ENCODE peak calls at places on chromosomes 12 and 14, in ten cellular contexts. A is right lobe of liver, J is thoracic aorta, Y is tibial artery, L is psoas muscle, G is A549, X is OCI-LY7, E is fibroblast of mammary gland, I is mammary epithelial cell, C is AG04449. Z is an unnamed sample.
A peak's percentile ranks its signal among the peaks of the same experiment; 100 is the strongest.

GRCh38 chr14:78327426-78328210 is 157.4 kb downstream of the NRXN3 start:
- DNase-seq in A (no peak), J (no peak), Y (no peak), L (no peak), G (no peak), X (no peak), E (peak; percentile 29), I (no peak), C (no peak), Z (no peak)

GRCh38 chr14:104536942-104537612 is 42.5 kb upstream of the C14orf180 start:
- DNase-seq in A (no peak), J (no peak), Y (peak; percentile 12), L (no peak), G (peak; percentile 58), X (no peak), E (peak; percentile 48), I (peak; percentile 79), C (no peak), Z (no peak)

GRCh38 chr12:5499566-5500325 is 67.8 kb downstream of the NTF3 start:
- DNase-seq in A (no peak), J (no peak), Y (no peak), L (no peak), G (no peak), X (no peak), E (no peak), I (no peak), C (peak; percentile 94), Z (no peak)

GRCh38 chr14:39426605-39427004 is 5.6 kb downstream of the FBXO33 start:
- DNase-seq in A (no peak), J (no peak), Y (no peak), L (no peak), G (peak; percentile 51), X (peak; percentile 43), E (peak; percentile 74), I (peak; percentile 31), C (no peak), Z (peak; percentile 41)

GRCh38 chr12:106074706-106075392 is 63.9 kb downstream of the NUAK1 start:
- DNase-seq in A (no peak), J (no peak), Y (no peak), L (no peak), G (no peak), X (no peak), E (no peak), I (no peak), C (no peak), Z (peak; percentile 57)

GRCh38 chr14:74867673-74868072 is 8.3 kb downstream of the PROX2 start:
- DNase-seq in A (no peak), J (no peak), Y (no peak), L (no peak), G (no peak), X (no peak), E (no peak), I (no peak), C (no peak), Z (no peak)

GRCh38 chr14:54105898-54106297 is 149.3 kb upstream of the BMP4 start:
- DNase-seq in A (no peak), J (no peak), Y (no peak), L (no peak), G (no peak), X (no peak), E (no peak), I (peak; percentile 95), C (no peak), Z (no peak)

GRCh38 chr12:25276199-25276937 is 25.6 kb upstream of the KRAS start:
- DNase-seq in A (no peak), J (no peak), Y (no peak), L (no peak), G (peak; percentile 88), X (no peak), E (peak; percentile 95), I (peak; percentile 93), C (no peak), Z (peak; percentile 77)

GRCh38 chr14:78705989-78706388 is 535.8 kb downstream of the NRXN3 start:
- DNase-seq in A (no peak), J (no peak), Y (no peak), L (no peak), G (no peak), X (no peak), E (no peak), I (no peak), C (no peak), Z (no peak)

GRCh38 chr12:128983371-128983770 is 130.1 kb downstream of the GLT1D1 start:
- DNase-seq in A (no peak), J (no peak), Y (no peak), L (no peak), G (no peak), X (no peak), E (no peak), I (no peak), C (no peak), Z (no peak)

GRCh38 chr14:30621354-30621953 is 665 bp upstream of the SCFD1 start:
- DNase-seq in A (no peak), J (no peak), Y (no peak), L (no peak), G (peak; percentile 48), X (peak; percentile 8), E (peak; percentile 40), I (peak; percentile 22), C (no peak), Z (no peak)

GRCh38 chr12:69935651-69936100 is 110.6 kb downstream of the MYRFL start:
- DNase-seq in A (no peak), J (no peak), Y (no peak), L (no peak), G (no peak), X (no peak), E (no peak), I (no peak), C (no peak), Z (no peak)

GRCh38 chr14:22472466-22472865 is 116.6 kb downstream of the DAD1 start:
- DNase-seq in A (no peak), J (no peak), Y (no peak), L (no peak), G (no peak), X (no peak), E (no peak), I (no peak), C (no peak), Z (no peak)

GRCh38 chr14:22474730-22475351 is 114.2 kb downstream of the DAD1 start:
- DNase-seq in A (no peak), J (no peak), Y (no peak), L (no peak), G (no peak), X (peak; percentile 44), E (peak; percentile 47), I (no peak), C (no peak), Z (no peak)

GRCh38 chr14:22475381-22475780 is 113.6 kb downstream of the DAD1 start:
- DNase-seq in A (no peak), J (no peak), Y (no peak), L (no peak), G (no peak), X (peak; percentile 47), E (peak; percentile 11), I (no peak), C (no peak), Z (no peak)

GRCh38 chr14:22471545-22472121 is 117.4 kb downstream of the DAD1 start:
- DNase-seq in A (peak; percentile 57), J (no peak), Y (no peak), L (no peak), G (peak; percentile 46), X (peak; percentile 84), E (peak; percentile 37), I (peak; percentile 49), C (no peak), Z (no peak)

GRCh38 chr14:22472935-22473854 is 115.8 kb downstream of the DAD1 start:
- DNase-seq in A (no peak), J (no peak), Y (no peak), L (no peak), G (peak; percentile 56), X (peak; percentile 89), E (peak; percentile 60), I (peak; percentile 39), C (no peak), Z (peak; percentile 67)
- TF ChIP-seq CTCF in A (peak; percentile 47), J (peak; percentile 43), Y (peak; percentile 37), L (peak; percentile 46), G (peak; percentile 71), X (peak; percentile 96), E (peak; percentile 66), I (peak; percentile 52), C (peak; percentile 36), Z (peak; percentile 62)

DNA sequence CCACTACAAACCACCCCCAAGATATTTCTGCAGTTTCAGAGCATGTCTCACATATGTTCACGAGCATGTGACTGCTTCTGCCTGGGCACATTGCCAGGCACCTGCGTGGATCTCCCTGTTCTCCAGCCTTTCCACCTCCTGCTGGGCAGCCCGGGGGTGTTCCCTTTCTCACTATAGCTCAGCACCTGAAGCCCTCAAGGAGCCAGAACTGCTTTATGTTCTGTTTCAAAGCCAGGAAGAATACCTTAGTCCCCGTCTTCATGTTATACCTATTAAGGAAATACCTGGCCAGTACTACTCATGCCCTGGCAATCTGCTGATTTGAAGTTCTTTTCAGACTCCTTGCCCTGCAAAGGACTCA is 4.2 kb upstream of the FGF6 start:
- DNase-seq in A (no peak), J (no peak), Y (no peak), L (no peak), G (no peak), X (no peak), E (peak; percentile 7), I (peak; percentile 25), C (no peak), Z (no peak)
- H3K4me3 ChIP-seq in A (no peak overlapping the region), J (no peak overlapping the region), Y (no peak overlapping the region), L (no peak overlapping the region), G (no peak overlapping the region), X (no peak overlapping the region), E (no peak overlapping the region), I (no peak overlapping the region), C (no peak overlapping the region), Z (no peak overlapping the region)

GRCh38 chr14:22097072-22097471 is 423.5 kb upstream of the OR4E1 start:
- DNase-seq in A (no peak), J (no peak), Y (no peak), L (no peak), G (no peak), X (no peak), E (no peak), I (no peak), C (no peak), Z (no peak)
- TF ChIP-seq CTCF in A (no peak), J (no peak), Y (no peak), L (no peak), G (no peak), X (no peak), E (no peak), I (no peak), C (no peak), Z (no peak)

GRCh38 chr12:49160415-49160814 is 28.5 kb downstream of the TUBA1A start:
- DNase-seq in A (no peak), J (no peak), Y (no peak), L (no peak), G (no peak), X (peak; percentile 16), E (no peak), I (no peak), C (no peak), Z (no peak)
- H3K4me3 ChIP-seq in A (no peak overlapping the region), J (no peak overlapping the region), Y (no peak overlapping the region), L (no peak overlapping the region), G (no peak overlapping the region), X (peak overlapping the region; percentile 26), E (no peak overlapping the region), I (no peak overlapping the region), C (no peak overlapping the region), Z (no peak overlapping the region)

GRCh38 chr12:38921025-38921677 is 15.8 kb upstream of the CPNE8 start:
- DNase-seq in A (no peak), J (no peak), Y (no peak), L (no peak), G (peak; percentile 83), X (peak; percentile 43), E (peak; percentile 72), I (peak; percentile 73), C (no peak), Z (peak; percentile 28)
- TF ChIP-seq CTCF in A (peak; percentile 68), J (peak; percentile 27), Y (peak; percentile 17), L (peak; percentile 25), G (peak; percentile 79), X (peak; percentile 77), E (peak; percentile 63), I (peak; percentile 79), C (no peak), Z (peak; percentile 57)

Z was measured in astrocyte of the cerebellum.